ENCODE peak calls at places on chromosomes 13 and 19, in four cellular contexts. X is fibroblast of gingiva; D is stimulated activated CD4-positive, alpha-beta T cell treated with anti-CD3 and anti-CD28 coated beads, Interleukin-4, amount 100 ng/mL, for 24 hours; V is NCI-H1417. E is an unnamed sample.

GRCh38 chr19:20397292-20397691 is 168.3 kb downstream of the ZNF737 start:
- DNase-seq in X (no peak), D (no peak), V (no peak), E (no peak)

GRCh38 chr19:7550987-7551761 is 15.7 kb downstream of the PNPLA6 start:
- DNase-seq in X (peak), D (no peak), V (peak), E (no peak)

GRCh38 chr13:28329395-28330158 is 165.4 kb downstream of the FLT1 start:
- DNase-seq in X (peak), D (no peak), V (no peak), E (peak)

GRCh38 chr13:25018729-25019115 is 77.2 kb upstream of the PABPC3 start:
- DNase-seq in X (no peak), D (no peak), V (no peak), E (no peak)

GRCh38 chr19:2215281-2215751 is 20.8 kb downstream of the PLEKHJ1 start:
- DNase-seq in X (no peak), D (peak), V (peak), E (no peak)

GRCh38 chr19:32902448-32902847 is 32.9 kb upstream of the SLC7A9 start:
- DNase-seq in X (no peak), D (no peak), V (no peak), E (no peak)

GRCh38 chr13:49679244-49679643 is 12.0 kb downstream of the EBPL start:
- DNase-seq in X (no peak), D (no peak), V (no peak), E (no peak)

GRCh38 chr19:28710278-28710677 is 502.7 kb downstream of the UQCRFS1 start:
- DNase-seq in X (peak), D (no peak), V (peak), E (peak)

GRCh38 chr13:38702609-38703008 is 15.7 kb downstream of the FREM2 start:
- DNase-seq in X (no peak), D (no peak), V (no peak), E (no peak)

GRCh38 chr13:99103536-99103935 is 97.1 kb upstream of the UBAC2 start:
- DNase-seq in X (no peak), D (no peak), V (peak), E (no peak)

GRCh38 chr19:53849237-53849676 is 18.4 kb upstream of the MYADM start:
- DNase-seq in X (peak), D (no peak), V (no peak), E (peak)

E was measured in AG10803.